ENCODE peak calls at places on chromosome 2, in four cellular contexts. One of them, this sample, is unnamed.

GRCh38 chr2:84781942-84782716 is 98.8 kb downstream of the TRABD2A start:
- DNase-seq in sigmoid colon: no peak
- DNase-seq in mammary epithelial cell: peak; percentile 74
- DNase-seq in Peyer's patch: peak; percentile 86
- DNase-seq in this sample: no peak

GRCh38 chr2:11498543-11499034 is 32.6 kb upstream of the E2F6 start:
- DNase-seq in Peyer's patch: peak; percentile 66
- DNase-seq in sigmoid colon: peak; percentile 83
- DNase-seq in mammary epithelial cell: peak; percentile 16
- DNase-seq in this sample: no peak

GRCh38 chr2:121360566-121361300 is 75.7 kb upstream of the TFCP2L1 start:
- DNase-seq in sigmoid colon: no peak
- DNase-seq in mammary epithelial cell: peak; percentile 87
- DNase-seq in Peyer's patch: peak; percentile 61
- DNase-seq in this sample: no peak

GRCh38 chr2:101509498-101510274 is 34.8 kb upstream of the RFX8 start:
- DNase-seq in mammary epithelial cell: no peak
- DNase-seq in sigmoid colon: peak; percentile 74
- DNase-seq in Peyer's patch: no peak
- DNase-seq in this sample: no peak

GRCh38 chr2:54500404-54501147 is 44.4 kb downstream of the SPTBN1 start:
- DNase-seq in sigmoid colon: peak; percentile 76
- DNase-seq in mammary epithelial cell: no peak
- DNase-seq in Peyer's patch: peak; percentile 53
- DNase-seq in this sample: no peak

GRCh38 chr2:43800894-43801293 is 27.1 kb downstream of the DYNC2LI1 start:
- DNase-seq in Peyer's patch: no peak
- DNase-seq in mammary epithelial cell: no peak
- DNase-seq in sigmoid colon: no peak
- DNase-seq in this sample: no peak

GRCh38 chr2:166900700-166901099 is 12.4 kb downstream of the XIRP2 start:
- DNase-seq in Peyer's patch: no peak
- DNase-seq in mammary epithelial cell: peak; percentile 3
- DNase-seq in sigmoid colon: no peak
- DNase-seq in this sample: no peak

GRCh38 chr2:192500550-192501200 is 305.9 kb upstream of the TMEFF2 start:
- DNase-seq in mammary epithelial cell: peak; percentile 96
- DNase-seq in sigmoid colon: no peak
- DNase-seq in Peyer's patch: no peak
- DNase-seq in this sample: no peak

GRCh38 chr2:199704358-199705238 is 146.4 kb downstream of the FTCDNL1 start:
- DNase-seq in mammary epithelial cell: peak; percentile 31
- DNase-seq in Peyer's patch: peak; percentile 66
- DNase-seq in sigmoid colon: no peak
- DNase-seq in this sample: no peak

GRCh38 chr2:167368371-167368770 is 480.1 kb downstream of the XIRP2 start:
- DNase-seq in Peyer's patch: no peak
- DNase-seq in sigmoid colon: no peak
- DNase-seq in mammary epithelial cell: no peak
- DNase-seq in this sample: no peak

GRCh38 chr2:230774348-230774951 is 61.8 kb downstream of the CAB39 start:
- DNase-seq in Peyer's patch: no peak
- DNase-seq in sigmoid colon: no peak
- DNase-seq in mammary epithelial cell: peak; percentile 75
- DNase-seq in this sample: no peak

GRCh38 chr2:135030826-135031225 is 16.4 kb downstream of the MAP3K19 start:
- DNase-seq in mammary epithelial cell: peak; percentile 30
- DNase-seq in sigmoid colon: no peak
- DNase-seq in Peyer's patch: no peak
- DNase-seq in this sample: no peak

GRCh38 chr2:134189009-134189717 is 64.7 kb upstream of the MGAT5 start:
- DNase-seq in mammary epithelial cell: peak; percentile 96
- DNase-seq in Peyer's patch: peak; percentile 72
- DNase-seq in sigmoid colon: no peak
- DNase-seq in this sample: no peak

GRCh38 chr2:55109219-55109891 is 59.1 kb upstream of the RTN4 start:
- DNase-seq in mammary epithelial cell: no peak
- DNase-seq in sigmoid colon: no peak
- DNase-seq in Peyer's patch: no peak
- DNase-seq in this sample: no peak

GRCh38 chr2:142965464-142965863 is 88.0 kb downstream of the KYNU start:
- DNase-seq in mammary epithelial cell: peak; percentile 37
- DNase-seq in sigmoid colon: no peak
- DNase-seq in Peyer's patch: no peak
- DNase-seq in this sample: no peak

GRCh38 chr2:26816893-26817292 is 31.0 kb downstream of the CENPA start:
- DNase-seq in Peyer's patch: no peak
- DNase-seq in mammary epithelial cell: peak; percentile 18
- DNase-seq in sigmoid colon: no peak
- DNase-seq in this sample: no peak

GRCh38 chr2:207892676-207893402 is 123.1 kb upstream of the FZD5 start:
- DNase-seq in Peyer's patch: no peak
- DNase-seq in mammary epithelial cell: no peak
- DNase-seq in sigmoid colon: no peak
- DNase-seq in this sample: no peak

GRCh38 chr2:8548065-8548870 is 133.6 kb upstream of the ID2 start:
- DNase-seq in sigmoid colon: peak; percentile 55
- DNase-seq in mammary epithelial cell: no peak
- DNase-seq in Peyer's patch: no peak
- DNase-seq in this sample: no peak

GRCh38 chr2:55961318-55961911 is 37.8 kb upstream of the EFEMP1 start:
- DNase-seq in Peyer's patch: no peak
- DNase-seq in mammary epithelial cell: peak; percentile 55
- DNase-seq in sigmoid colon: no peak
- DNase-seq in this sample: no peak

GRCh38 chr2:206154197-206154596 is 5.0 kb downstream of the NDUFS1 start:
- DNase-seq in sigmoid colon: no peak
- DNase-seq in mammary epithelial cell: no peak
- DNase-seq in Peyer's patch: no peak
- DNase-seq in this sample: no peak

GRCh38 chr2:200869014-200869413 is 4.6 kb upstream of the CLK1 start:
- DNase-seq in Peyer's patch: no peak
- DNase-seq in mammary epithelial cell: no peak
- DNase-seq in sigmoid colon: no peak
- DNase-seq in this sample: no peak

GRCh38 chr2:200873561-200873960 is 9.1 kb upstream of the CLK1 start:
- DNase-seq in Peyer's patch: no peak
- DNase-seq in mammary epithelial cell: no peak
- DNase-seq in sigmoid colon: no peak
- DNase-seq in this sample: no peak

GRCh38 chr2:200865736-200865995 is 1.2 kb upstream of the CLK1 start:
- DNase-seq in sigmoid colon: no peak
- DNase-seq in mammary epithelial cell: no peak
- DNase-seq in Peyer's patch: no peak
- DNase-seq in this sample: no peak

GRCh38 chr2:200871151-200871550 is 6.7 kb upstream of the CLK1 start:
- DNase-seq in mammary epithelial cell: no peak
- DNase-seq in Peyer's patch: no peak
- DNase-seq in sigmoid colon: no peak
- DNase-seq in this sample: no peak
- H3K36me3 ChIP-seq in mammary epithelial cell: peaks cover 4% of the 10 kb centered on the region
- H3K36me3 ChIP-seq in Peyer's patch: peaks cover 54% of the 10 kb centered on the region
- H3K36me3 ChIP-seq in sigmoid colon: no peaks in the 10 kb centered on the region
- H3K36me3 ChIP-seq in this sample: peaks cover 3% of the 10 kb centered on the region

DNA sequence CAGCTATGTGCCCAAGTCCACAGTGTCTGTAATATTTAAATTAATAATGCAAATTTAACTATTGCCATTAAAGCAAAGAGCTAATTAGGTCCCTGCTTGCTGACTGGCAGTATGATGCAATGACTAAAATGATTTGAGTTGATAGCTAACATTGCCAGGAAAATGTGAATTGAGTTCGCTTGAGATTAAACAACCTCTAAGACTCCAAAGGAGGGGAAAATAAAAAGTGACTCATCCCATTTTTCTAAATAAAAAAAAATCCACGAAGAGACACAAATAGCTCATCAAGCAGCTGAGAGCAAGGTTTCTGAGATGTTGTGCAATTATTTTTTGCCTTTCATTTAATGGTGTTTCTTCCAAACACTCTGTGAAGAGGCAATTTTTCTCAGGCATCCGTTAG is 413.0 kb downstream of the MTX2 start:
- DNase-seq in Peyer's patch: no peak
- DNase-seq in mammary epithelial cell: no peak
- DNase-seq in sigmoid colon: no peak
- DNase-seq in this sample: no peak
- H3K4me1 ChIP-seq in Peyer's patch: no peaks in the 10 kb centered on the region
- H3K4me1 ChIP-seq in mammary epithelial cell: no peaks in the 10 kb centered on the region
- H3K4me1 ChIP-seq in sigmoid colon: peaks cover 13% of the 10 kb centered on the region
- H3K4me1 ChIP-seq in this sample: no peaks in the 10 kb centered on the region

DNA sequence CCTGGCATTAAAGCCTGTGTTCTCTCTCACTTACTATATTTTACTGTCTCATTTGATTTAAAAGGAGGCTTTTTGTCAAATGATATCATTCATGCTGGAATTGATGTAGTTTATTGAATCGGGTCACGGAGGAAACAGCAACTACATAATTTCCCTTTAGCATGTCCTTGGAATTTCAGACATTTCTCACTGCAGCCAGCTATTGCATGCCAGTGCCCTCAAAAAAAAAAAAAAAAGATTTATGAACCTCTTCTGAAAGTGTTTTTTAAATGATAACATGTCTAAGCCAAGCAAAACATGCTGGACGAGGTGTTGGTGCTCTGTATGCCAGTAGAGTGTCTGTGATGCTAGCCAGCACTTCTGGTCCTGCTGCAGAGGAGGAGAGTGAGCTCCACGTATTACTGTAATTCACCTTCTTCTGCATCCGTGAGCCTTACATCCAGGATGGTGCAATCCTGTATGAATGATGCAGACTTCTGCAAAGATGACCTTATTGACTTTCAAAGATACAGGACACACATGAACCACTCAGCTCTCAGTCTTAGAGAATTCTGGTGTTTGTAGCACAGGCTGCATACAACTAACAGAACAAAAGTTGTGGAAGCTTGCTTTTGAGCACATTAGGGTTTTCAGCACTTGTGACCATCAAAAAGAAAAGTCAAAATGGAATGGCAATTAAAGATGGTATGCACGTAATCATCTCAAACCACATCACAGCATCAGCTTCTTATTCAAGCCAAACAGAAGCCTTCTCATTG is 31.1 kb downstream of the UGP2 start:
- DNase-seq in mammary epithelial cell: no peak
- DNase-seq in sigmoid colon: no peak
- DNase-seq in Peyer's patch: no peak
- DNase-seq in this sample: no peak
- H3K36me3 ChIP-seq in mammary epithelial cell: peaks cover 3% of the 10 kb centered on the region
- H3K36me3 ChIP-seq in sigmoid colon: no peaks in the 10 kb centered on the region
- H3K36me3 ChIP-seq in Peyer's patch: peaks cover 28% of the 10 kb centered on the region
- H3K36me3 ChIP-seq in this sample: peaks cover 13% of the 10 kb centered on the region

GRCh38 chr2:74766780-74767179 is 67.1 kb upstream of the HK2 start:
- DNase-seq in sigmoid colon: no peak
- DNase-seq in Peyer's patch: no peak
- DNase-seq in mammary epithelial cell: no peak
- DNase-seq in this sample: no peak
- H3K4me1 ChIP-seq in sigmoid colon: peaks cover 12% of the 10 kb centered on the region
- H3K4me1 ChIP-seq in Peyer's patch: peaks cover 12% of the 10 kb centered on the region
- H3K4me1 ChIP-seq in mammary epithelial cell: no peaks in the 10 kb centered on the region
- H3K4me1 ChIP-seq in this sample: no peaks in the 10 kb centered on the region

GRCh38 chr2:15620340-15620739 is 28.7 kb downstream of the DDX1 start:
- DNase-seq in sigmoid colon: no peak
- DNase-seq in mammary epithelial cell: no peak
- DNase-seq in Peyer's patch: no peak
- DNase-seq in this sample: no peak

GRCh38 chr2:15618449-15618855 is 26.8 kb downstream of the DDX1 start:
- DNase-seq in mammary epithelial cell: no peak
- DNase-seq in Peyer's patch: no peak
- DNase-seq in sigmoid colon: no peak
- DNase-seq in this sample: no peak

GRCh38 chr2:15619938-15620337 is 28.3 kb downstream of the DDX1 start:
- DNase-seq in sigmoid colon: no peak
- DNase-seq in mammary epithelial cell: no peak
- DNase-seq in Peyer's patch: no peak
- DNase-seq in this sample: no peak

GRCh38 chr2:15619076-15619475 is 27.4 kb downstream of the DDX1 start:
- DNase-seq in sigmoid colon: no peak
- DNase-seq in Peyer's patch: no peak
- DNase-seq in mammary epithelial cell: no peak
- DNase-seq in this sample: no peak

GRCh38 chr2:15619510-15619909 is 27.8 kb downstream of the DDX1 start:
- DNase-seq in Peyer's patch: no peak
- DNase-seq in sigmoid colon: no peak
- DNase-seq in mammary epithelial cell: no peak
- DNase-seq in this sample: no peak
- H3K36me3 ChIP-seq in Peyer's patch: peaks cover 96% of the 10 kb centered on the region
- H3K36me3 ChIP-seq in sigmoid colon: peaks cover 35% of the 10 kb centered on the region
- H3K36me3 ChIP-seq in mammary epithelial cell: peaks cover 46% of the 10 kb centered on the region
- H3K36me3 ChIP-seq in this sample: peaks cover 27% of the 10 kb centered on the region

GRCh38 chr2:174330945-174331619 is 3.7 kb upstream of the SP9 start:
- DNase-seq in Peyer's patch: no peak
- DNase-seq in sigmoid colon: no peak
- DNase-seq in mammary epithelial cell: no peak
- DNase-seq in this sample: no peak
- H3K4me1 ChIP-seq in Peyer's patch: peaks cover 64% of the 10 kb centered on the region
- H3K4me1 ChIP-seq in sigmoid colon: peaks cover 57% of the 10 kb centered on the region
- H3K4me1 ChIP-seq in mammary epithelial cell: peaks cover 17% of the 10 kb centered on the region
- H3K4me1 ChIP-seq in this sample: peaks cover 6% of the 10 kb centered on the region

This sample was measured in kidney.